ENCODE peak calls at places on chromosomes 7 and 10, in eight cellular contexts. V, Z, B, W, U, F, L and R are unnamed samples.

GRCh38 chr10:128008521-128009250 is 101.8 kb downstream of the PTPRE start:
- DNase-seq in V (no peak), Z (no peak), B (peak; percentile 6), W (no peak), U (no peak), F (no peak), L (no peak), R (no peak)

GRCh38 chr10:1130226-1130625 is 74.0 kb downstream of the WDR37 start:
- DNase-seq in V (no peak), Z (no peak), B (no peak), W (no peak), U (no peak), F (no peak), L (no peak), R (no peak)

GRCh38 chr10:90413196-90413595 is 444.6 kb downstream of the HTR7 start:
- DNase-seq in V (no peak), Z (no peak), B (no peak), W (peak; percentile 65), U (no peak), F (peak; percentile 44), L (no peak), R (peak; percentile 45)

GRCh38 chr7:140349172-140349771 is 49.1 kb downstream of the SLC37A3 start:
- DNase-seq in V (no peak), Z (no peak), B (no peak), W (peak; percentile 35), U (no peak), F (peak; percentile 45), L (no peak), R (no peak)

GRCh38 chr10:25678220-25678619 is 255.8 kb upstream of the MYO3A start:
- DNase-seq in V (no peak), Z (no peak), B (no peak), W (no peak), U (no peak), F (no peak), L (no peak), R (no peak)

GRCh38 chr7:2763607-2764006 is 75.6 kb downstream of the AMZ1 start:
- DNase-seq in V (no peak), Z (no peak), B (no peak), W (no peak), U (no peak), F (no peak), L (no peak), R (no peak)

GRCh38 chr10:112280205-112280921 is 2.8 kb upstream of the TECTB start:
- DNase-seq in V (no peak), Z (no peak), B (no peak), W (no peak), U (no peak), F (no peak), L (no peak), R (peak; percentile 62)

GRCh38 chr10:103789771-103790201 is 65.6 kb downstream of the SH3PXD2A start:
- DNase-seq in V (no peak), Z (no peak), B (no peak), W (no peak), U (no peak), F (no peak), L (no peak), R (peak; percentile 85)

GRCh38 chr7:118087121-118087520 is 96.8 kb upstream of the LSM8 start:
- DNase-seq in V (no peak), Z (no peak), B (no peak), W (no peak), U (no peak), F (no peak), L (no peak), R (peak; percentile 74)

GRCh38 chr10:121999301-121999700 is 10.3 kb downstream of the TACC2 start:
- DNase-seq in V (no peak), Z (no peak), B (no peak), W (peak; percentile 14), U (peak; percentile 24), F (peak; percentile 86), L (no peak), R (no peak)

GRCh38 chr10:31490858-31491504 is 172.0 kb downstream of the ZEB1 start:
- DNase-seq in V (no peak), Z (no peak), B (no peak), W (peak; percentile 85), U (peak; percentile 23), F (peak; percentile 68), L (no peak), R (peak; percentile 41)

GRCh38 chr10:25056726-25057125 is 40.3 kb downstream of the THNSL1 start:
- DNase-seq in V (no peak), Z (no peak), B (no peak), W (no peak), U (no peak), F (no peak), L (no peak), R (no peak)

GRCh38 chr7:117834983-117835664 is 38.1 kb downstream of the CTTNBP2 start:
- DNase-seq in V (no peak), Z (no peak), B (no peak), W (peak; percentile 25), U (no peak), F (no peak), L (no peak), R (no peak)

GRCh38 chr10:103145860-103146466 is 47.1 kb downstream of the NT5C2 start:
- DNase-seq in V (no peak), Z (no peak), B (peak; percentile 82), W (peak; percentile 95), U (peak; percentile 91), F (peak; percentile 96), L (no peak), R (peak; percentile 78)

GRCh38 chr7:106504620-106505019 is 156.3 kb downstream of the CCDC71L start:
- DNase-seq in V (no peak), Z (no peak), B (no peak), W (peak; percentile 68), U (no peak), F (no peak), L (no peak), R (no peak)

GRCh38 chr7:81231203-81231922 is 312.5 kb upstream of the SEMA3C start:
- DNase-seq in V (no peak), Z (no peak), B (no peak), W (no peak), U (no peak), F (no peak), L (no peak), R (no peak)

GRCh38 chr7:131889572-131890150 is 333.2 kb upstream of the PODXL start:
- DNase-seq in V (no peak), Z (no peak), B (no peak), W (no peak), U (no peak), F (no peak), L (no peak), R (no peak)

GRCh38 chr7:118306771-118307170 is 82.3 kb downstream of the ANKRD7 start:
- DNase-seq in V (no peak), Z (no peak), B (no peak), W (peak; percentile 35), U (no peak), F (no peak), L (no peak), R (no peak)

GRCh38 chr7:13742719-13743640 is 246.5 kb downstream of the ETV1 start:
- DNase-seq in V (peak; percentile 35), Z (no peak), B (no peak), W (peak; percentile 81), U (peak; percentile 18), F (peak; percentile 78), L (peak; percentile 13), R (peak; percentile 54)
- TF ChIP-seq CTCF in V (peak; percentile 47), Z (no peak), B (peak; percentile 14), W (peak; percentile 72), U (peak; percentile 50), F (peak; percentile 40), L (peak; percentile 67), R (peak; percentile 51)

GRCh38 chr10:67764012-67764822 is 68.2 kb upstream of the CTNNA3 start:
- DNase-seq in V (peak; percentile 89), Z (peak; percentile 96), B (peak; percentile 94), W (peak; percentile 96), U (peak; percentile 94), F (peak; percentile 93), L (peak; percentile 96), R (peak; percentile 80)
- TF ChIP-seq CTCF in V (no peak), Z (no peak), B (no peak), W (no peak), U (no peak), F (no peak), L (no peak), R (no peak)

DNA sequence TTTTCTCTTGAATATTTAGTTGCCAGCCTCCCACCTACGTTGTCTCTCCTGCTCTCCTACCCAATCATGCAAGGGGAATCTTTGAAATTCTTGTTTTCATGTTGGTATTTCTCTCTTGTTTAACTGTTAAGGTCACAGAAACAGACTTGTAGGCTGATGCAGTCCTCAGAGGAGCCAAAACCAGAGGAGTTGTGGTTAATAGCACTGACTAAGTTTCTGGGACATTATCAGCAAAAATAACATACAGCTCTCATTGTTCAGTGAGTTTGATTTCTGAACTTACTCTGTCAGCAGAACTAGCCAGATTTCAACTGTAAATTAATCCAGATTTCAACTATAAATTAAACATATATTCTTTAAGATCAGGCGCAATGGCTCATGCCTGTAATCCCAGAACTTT is 11.1 kb upstream of the CUL1 start:
- DNase-seq in V (no peak), Z (no peak), B (no peak), W (peak; percentile 43), U (no peak), F (no peak), L (no peak), R (no peak)
- TF ChIP-seq CTCF in V (no peak), Z (no peak), B (no peak), W (no peak), U (no peak), F (no peak), L (no peak), R (no peak)

DNA sequence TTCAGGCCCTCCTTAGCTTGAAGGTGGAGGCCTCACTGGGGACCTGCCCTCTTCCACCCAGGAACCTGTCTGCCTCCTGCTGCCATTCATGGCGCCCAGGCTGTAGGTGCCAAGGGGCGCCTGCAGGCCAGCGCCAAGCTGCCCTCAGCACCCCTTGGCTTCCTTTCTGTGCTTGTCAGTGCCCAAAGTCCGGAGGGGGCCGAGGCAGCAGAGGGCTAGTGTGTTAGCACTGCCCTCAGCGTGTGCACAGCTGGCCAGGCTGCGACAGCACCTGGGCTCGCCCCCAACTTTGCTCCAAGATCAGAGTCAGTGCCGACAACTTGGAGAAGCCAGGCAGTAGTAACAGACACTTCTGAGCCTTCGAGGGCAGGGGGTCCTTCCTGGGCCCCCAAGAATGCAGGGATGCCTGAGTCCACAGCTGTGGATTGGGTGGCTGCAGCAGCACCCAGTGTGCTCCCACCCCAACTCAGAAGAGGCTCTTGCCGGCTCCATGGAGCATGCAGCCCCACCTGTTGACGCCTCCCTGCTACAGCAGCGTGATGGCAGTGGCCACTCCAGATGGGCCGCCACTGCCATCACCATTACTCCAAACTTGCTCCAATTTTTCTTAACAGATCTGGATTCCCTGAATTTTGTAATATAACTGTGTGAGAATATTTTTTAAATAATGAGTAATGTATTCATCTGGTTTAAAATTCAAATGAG is 41.7 kb downstream of the CACUL1 start:
- DNase-seq in V (no peak), Z (no peak), B (no peak), W (no peak), U (no peak), F (no peak), L (no peak), R (no peak)
- TF ChIP-seq CTCF in V (peak; percentile 12), Z (no peak), B (no peak), W (peak; percentile 38), U (peak; percentile 23), F (no peak), L (peak; percentile 26), R (no peak)